ENCODE peak calls at places on chromosomes 4 and X, in eight cellular contexts. E is mesendoderm, I is lower lobe of right lung, G is cerebellar cortex, B is memory B cell, S is ovary, D is kidney glomerular epithelial cell, Y is testis. J is an unnamed sample.

GRCh38 chr4:41110050-41110449 is 104.3 kb downstream of the APBB2 start:
- DNase-seq in E (no peak), I (no peak), G (no peak), B (no peak), S (no peak), D (no peak), Y (no peak), J (no peak)

GRCh38 chr4:122104184-122104583 is 47.9 kb upstream of the BLTP1 start:
- DNase-seq in E (peak), I (no peak), G (no peak), B (no peak), S (no peak), D (no peak), Y (no peak), J (no peak)

GRCh38 chrX:2584659-2585470 is 84.1 kb upstream of the DHRSX start:
- DNase-seq in E (no peak), I (no peak), G (no peak), B (no peak), S (no peak), D (no peak), Y (no peak), J (no peak)

GRCh38 chrX:73847991-73848390 is 285.0 kb downstream of the CHIC1 start:
- DNase-seq in E (peak), I (no peak), G (no peak), B (no peak), S (no peak), D (no peak), Y (no peak), J (no peak)

GRCh38 chr4:83725076-83726074 is 189.5 kb downstream of the GPAT3 start:
- DNase-seq in E (no peak), I (no peak), G (no peak), B (no peak), S (no peak), D (no peak), Y (no peak), J (no peak)

GRCh38 chr4:137367608-137368007 is 164.7 kb downstream of the PCDH18 start:
- DNase-seq in E (no peak), I (no peak), G (no peak), B (no peak), S (no peak), D (no peak), Y (no peak), J (no peak)

GRCh38 chrX:123835661-123836371 is 24.0 kb upstream of the XIAP start:
- DNase-seq in E (no peak), I (no peak), G (peak), B (no peak), S (no peak), D (peak), Y (no peak), J (no peak)

GRCh38 chr4:56958111-56958517 is 19.3 kb downstream of the NOA1 start:
- DNase-seq in E (no peak), I (peak), G (no peak), B (no peak), S (peak), D (peak), Y (peak), J (peak)

GRCh38 chr4:145557720-145558119 is 61.5 kb upstream of the MMAA start:
- DNase-seq in E (peak), I (no peak), G (peak), B (peak), S (no peak), D (peak), Y (peak), J (no peak)

GRCh38 chr4:26671111-26671510 is 87.2 kb downstream of the TBC1D19 start:
- DNase-seq in E (no peak), I (no peak), G (no peak), B (no peak), S (no peak), D (no peak), Y (no peak), J (no peak)

GRCh38 chr4:18192901-18193300 is 171.3 kb upstream of the LCORL start:
- DNase-seq in E (no peak), I (no peak), G (peak), B (no peak), S (no peak), D (no peak), Y (no peak), J (no peak)

GRCh38 chr4:15262396-15262795 is 165.4 kb upstream of the C1QTNF7 start:
- DNase-seq in E (no peak), I (no peak), G (no peak), B (no peak), S (no peak), D (no peak), Y (no peak), J (no peak)

GRCh38 chr4:76226418-76226817 is 12.8 kb upstream of the SCARB2 start:
- DNase-seq in E (no peak), I (no peak), G (no peak), B (no peak), S (no peak), D (no peak), Y (no peak), J (no peak)

GRCh38 chr4:149885896-149886295 is 70.3 kb upstream of the IQCM start:
- DNase-seq in E (no peak), I (no peak), G (no peak), B (no peak), S (no peak), D (peak), Y (no peak), J (no peak)

GRCh38 chrX:143472334-143472938 is 44.8 kb downstream of the SPANXN3 start:
- DNase-seq in E (no peak), I (no peak), G (no peak), B (no peak), S (no peak), D (peak), Y (no peak), J (no peak)

GRCh38 chr4:23097251-23097650 is 404.5 kb downstream of the GBA3 start:
- DNase-seq in E (no peak), I (no peak), G (no peak), B (no peak), S (no peak), D (no peak), Y (no peak), J (no peak)

GRCh38 chrX:50941638-50942037 is 31.1 kb downstream of the BMP15 start:
- DNase-seq in E (peak), I (no peak), G (no peak), B (no peak), S (no peak), D (no peak), Y (no peak), J (no peak)

GRCh38 chr4:122086338-122086737 is 65.8 kb upstream of the BLTP1 start:
- DNase-seq in E (no peak), I (no peak), G (no peak), B (no peak), S (no peak), D (no peak), Y (no peak), J (no peak)

GRCh38 chrX:134990475-134991473 is at the start of gene SMIM10:
- DNase-seq in E (peak), I (peak), G (no peak), B (peak), S (peak), D (no peak), Y (peak), J (peak)

GRCh38 chr4:8228319-8229250 is 29.5 kb downstream of the SH3TC1 start:
- DNase-seq in E (peak), I (peak), G (peak), B (peak), S (peak), D (no peak), Y (peak), J (peak)

GRCh38 chr4:119231517-119231916 is 19.0 kb downstream of the USP53 start:
- DNase-seq in E (no peak), I (no peak), G (no peak), B (no peak), S (no peak), D (no peak), Y (no peak), J (no peak)

GRCh38 chr4:105191621-105192210 is 45.0 kb downstream of the TET2 start:
- DNase-seq in E (no peak), I (no peak), G (peak), B (no peak), S (no peak), D (peak), Y (no peak), J (no peak)

GRCh38 chr4:84529169-84529751 is 30.2 kb upstream of the NKX6-1 start:
- DNase-seq in E (peak), I (no peak), G (peak), B (no peak), S (no peak), D (peak), Y (no peak), J (no peak)

GRCh38 chrX:40165206-40165605 is 67.4 kb upstream of the BCOR start:
- DNase-seq in E (no peak), I (no peak), G (no peak), B (no peak), S (no peak), D (no peak), Y (no peak), J (no peak)